ENCODE peak calls at places on chromosomes 5 and 9, in eight cellular contexts. M, Z, D, P, T, S, V and E are unnamed samples.

GRCh38 chr5:127320032-127320945 is 29.7 kb downstream of the MEGF10 start:
- DNase-seq in M (no peak), Z (no peak), D (no peak), P (no peak), T (no peak), S (peak), V (no peak), E (no peak)

GRCh38 chr5:115455241-115455640 is 89.3 kb downstream of the FEM1C start:
- DNase-seq in M (no peak), Z (no peak), D (no peak), P (peak), T (no peak), S (peak), V (no peak), E (no peak)

GRCh38 chr5:162512935-162513575 is 445.5 kb downstream of the GABRG2 start:
- DNase-seq in M (no peak), Z (no peak), D (no peak), P (no peak), T (no peak), S (no peak), V (no peak), E (no peak)

GRCh38 chr5:176716320-176716719 is 69.0 kb downstream of the TSPAN17 start:
- DNase-seq in M (no peak), Z (no peak), D (no peak), P (peak), T (no peak), S (no peak), V (peak), E (no peak)

GRCh38 chr9:72577212-72577753 is 55.9 kb downstream of the TMC1 start:
- DNase-seq in M (no peak), Z (no peak), D (no peak), P (no peak), T (no peak), S (no peak), V (no peak), E (no peak)

GRCh38 chr5:72637058-72637457 is 129.8 kb upstream of the ZNF366 start:
- DNase-seq in M (no peak), Z (no peak), D (no peak), P (no peak), T (no peak), S (no peak), V (no peak), E (no peak)

GRCh38 chr5:172065431-172066065 is 59.1 kb upstream of the FBXW11 start:
- DNase-seq in M (no peak), Z (no peak), D (no peak), P (no peak), T (no peak), S (no peak), V (no peak), E (no peak)

GRCh38 chr5:113692466-113693204 is 179.1 kb downstream of the YTHDC2 start:
- DNase-seq in M (no peak), Z (peak), D (no peak), P (no peak), T (no peak), S (no peak), V (no peak), E (no peak)

GRCh38 chr5:180107005-180107404 is 35.4 kb upstream of the RNF130 start:
- DNase-seq in M (no peak), Z (no peak), D (no peak), P (no peak), T (no peak), S (no peak), V (no peak), E (no peak)

GRCh38 chr5:67350185-67350584 is 153.6 kb upstream of the CD180 start:
- DNase-seq in M (no peak), Z (no peak), D (no peak), P (no peak), T (no peak), S (no peak), V (no peak), E (no peak)

GRCh38 chr9:37466037-37466709 is 923 bp upstream of the ZBTB5 start:
- DNase-seq in M (peak), Z (peak), D (no peak), P (peak), T (peak), S (peak), V (peak), E (no peak)